ENCODE peak calls at places on chromosomes 1 and 21, in four cellular contexts. A is GM23338, S is cardiac septum, U is A172. C is an unnamed sample.

GRCh38 chr1:216887032-216887431 is 163.8 kb upstream of the ESRRG start:
- DNase-seq in A (no peak), S (no peak), U (no peak), C (no peak)

GRCh38 chr1:241423541-241424479 is 66.8 kb upstream of the RGS7 start:
- DNase-seq in A (peak), S (no peak), U (peak), C (no peak)

GRCh38 chr21:32524010-32524719 is 61.2 kb downstream of the TCP10L start:
- DNase-seq in A (no peak), S (no peak), U (peak), C (peak)

GRCh38 chr1:37692834-37693175 is 489 bp downstream of the CDCA8 start:
- DNase-seq in A (peak), S (no peak), U (no peak), C (no peak)

GRCh38 chr21:14926186-14926585 is 138.6 kb downstream of the NRIP1 start:
- DNase-seq in A (no peak), S (no peak), U (no peak), C (no peak)

GRCh38 chr1:181044449-181044966 is 10.7 kb downstream of the MR1 start:
- DNase-seq in A (no peak), S (no peak), U (peak), C (no peak)

GRCh38 chr1:176857632-176858031 is 306.9 kb downstream of the ASTN1 start:
- DNase-seq in A (no peak), S (no peak), U (no peak), C (peak)

GRCh38 chr1:226697151-226697575 is 41.9 kb downstream of the ITPKB start:
- DNase-seq in A (no peak), S (no peak), U (no peak), C (peak)

GRCh38 chr1:7732331-7732730 is 38.8 kb upstream of the VAMP3 start:
- DNase-seq in A (no peak), S (no peak), U (no peak), C (no peak)

GRCh38 chr1:6614019-6614952 is 755 bp downstream of the PHF13 start:
- DNase-seq in A (peak), S (peak), U (no peak), C (no peak)

GRCh38 chr1:116763787-116764465 is 9.7 kb downstream of the CD2 start:
- DNase-seq in A (peak), S (no peak), U (no peak), C (no peak)

GRCh38 chr1:17875171-17875881 is 120.2 kb downstream of the ACTL8 start:
- DNase-seq in A (no peak), S (no peak), U (peak), C (peak)

GRCh38 chr1:166272155-166272554 is 105.4 kb upstream of the FAM78B start:
- DNase-seq in A (no peak), S (no peak), U (no peak), C (no peak)

GRCh38 chr1:109252167-109252892 is 3.0 kb downstream of the CELSR2 start:
- DNase-seq in A (no peak), S (no peak), U (no peak), C (no peak)

GRCh38 chr1:54703471-54703870 is 12.2 kb upstream of the TTC4 start:
- DNase-seq in A (no peak), S (peak), U (no peak), C (no peak)

GRCh38 chr1:27395441-27396195 is 3.2 kb downstream of the GPR3 start:
- DNase-seq in A (peak), S (peak), U (peak), C (peak)

GRCh38 chr1:76919123-76919522 is 51.8 kb downstream of the ST6GALNAC5 start:
- DNase-seq in A (peak), S (no peak), U (no peak), C (no peak)

GRCh38 chr1:37721565-37721964 is 29.2 kb downstream of the CDCA8 start:
- DNase-seq in A (peak), S (no peak), U (no peak), C (no peak)

GRCh38 chr1:168513656-168514404 is 30.0 kb downstream of the XCL2 start:
- DNase-seq in A (no peak), S (no peak), U (no peak), C (no peak)

GRCh38 chr21:42232176-42232825 is 13.4 kb downstream of the ABCG1 start:
- DNase-seq in A (no peak), S (no peak), U (no peak), C (no peak)

GRCh38 chr1:71861022-71861421 is 421.3 kb downstream of the NEGR1 start:
- DNase-seq in A (no peak), S (no peak), U (peak), C (peak)

GRCh38 chr1:220457982-220458381 is 70.0 kb upstream of the MARK1 start:
- DNase-seq in A (no peak), S (no peak), U (no peak), C (no peak)

GRCh38 chr1:54325705-54326461 is 80.3 kb downstream of the SSBP3 start:
- DNase-seq in A (no peak), S (no peak), U (no peak), C (no peak)

GRCh38 chr1:86503477-86504129 is 34.9 kb downstream of the CLCA1 start:
- DNase-seq in A (peak), S (peak), U (no peak), C (no peak)

GRCh38 chr1:84379128-84379527 is 19.2 kb upstream of the DNASE2B start:
- DNase-seq in A (no peak), S (no peak), U (no peak), C (peak)

GRCh38 chr1:43302721-43303476 is 2.1 kb downstream of the TIE1 start:
- DNase-seq in A (no peak), S (no peak), U (no peak), C (no peak)

GRCh38 chr1:113226118-113226517 is 153.1 kb downstream of the LRIG2 start:
- DNase-seq in A (no peak), S (no peak), U (no peak), C (peak)

GRCh38 chr1:245301162-245301580 is 146.4 kb downstream of the KIF26B start:
- DNase-seq in A (no peak), S (no peak), U (no peak), C (no peak)

GRCh38 chr1:177106614-177107365 is 57.7 kb downstream of the ASTN1 start:
- DNase-seq in A (no peak), S (no peak), U (no peak), C (no peak)

GRCh38 chr1:41773144-41773571 is 145.6 kb downstream of the HIVEP3 start:
- DNase-seq in A (no peak), S (no peak), U (peak), C (no peak)

GRCh38 chr1:37476460-37477197 is 2.2 kb downstream of the ZC3H12A start:
- DNase-seq in A (no peak), S (no peak), U (peak), C (peak)

GRCh38 chr1:84020151-84020550 is 21.2 kb upstream of the TTLL7 start:
- DNase-seq in A (no peak), S (no peak), U (no peak), C (no peak)

GRCh38 chr1:214296860-214297699 is 16.1 kb downstream of the SMYD2 start:
- DNase-seq in A (peak), S (no peak), U (peak), C (peak)

GRCh38 chr1:166029196-166029965 is 137.4 kb downstream of the FAM78B start:
- DNase-seq in A (no peak), S (no peak), U (no peak), C (no peak)

GRCh38 chr21:45470087-45470515 is 65.1 kb downstream of the COL18A1 start:
- DNase-seq in A (no peak), S (no peak), U (peak), C (no peak)

GRCh38 chr1:205567716-205568115 is 63.2 kb downstream of the CDK18 start:
- DNase-seq in A (peak), S (peak), U (no peak), C (no peak)

GRCh38 chr1:95006681-95007080 is 66.1 kb downstream of the ALG14 start:
- DNase-seq in A (no peak), S (no peak), U (no peak), C (peak)

GRCh38 chr1:41485605-41486004 is 1.1 kb upstream of the EDN2 start:
- DNase-seq in A (no peak), S (no peak), U (peak), C (peak)

C was measured in HT1080.